ENCODE peak calls at places on chromosome 14, in five cellular contexts. L is psoas muscle, Q is caudate nucleus, J is upper lobe of right lung, T is RWPE1. K is an unnamed sample.

GRCh38 chr14:63297387-63297786 is 21.3 kb downstream of the GPHB5 start:
- DNase-seq in L (no peak), T (no peak), Q (no peak), J (no peak), K (no peak)

GRCh38 chr14:100083706-100084105 is 18.5 kb downstream of the EVL start:
- DNase-seq in J (no peak), Q (no peak), T (peak), L (no peak), K (peak)

GRCh38 chr14:94449930-94450329 is 2.7 kb downstream of the SERPINA11 start:
- DNase-seq in Q (no peak), L (no peak), J (no peak), T (no peak), K (no peak)

GRCh38 chr14:22471545-22472121 is 117.4 kb downstream of the DAD1 start:
- DNase-seq in Q (no peak), J (peak), T (peak), L (no peak), K (no peak)

GRCh38 chr14:37447883-37448391 is 147.1 kb downstream of the FOXA1 start:
- DNase-seq in T (peak), L (no peak), J (no peak), Q (no peak), K (no peak)

GRCh38 chr14:60014402-60014801 is 77.3 kb upstream of the PCNX4 start:
- DNase-seq in L (no peak), T (no peak), Q (no peak), J (no peak), K (no peak)

GRCh38 chr14:100807496-100807895 is 18.4 kb upstream of the MEG3 start:
- DNase-seq in Q (no peak), J (no peak), T (no peak), L (no peak), K (no peak)

GRCh38 chr14:37021406-37021805 is 151.0 kb downstream of the SLC25A21 start:
- DNase-seq in L (no peak), Q (no peak), J (no peak), T (no peak), K (no peak)

GRCh38 chr14:39023939-39024871 is 78.8 kb downstream of the SEC23A start:
- DNase-seq in J (no peak), Q (no peak), L (no peak), T (no peak), K (no peak)

GRCh38 chr14:81157431-81157830 is 63.3 kb downstream of the GTF2A1 start:
- DNase-seq in J (no peak), L (no peak), T (no peak), Q (no peak), K (no peak)

GRCh38 chr14:74240794-74241610 is 1.8 kb downstream of the VSX2 start:
- DNase-seq in Q (no peak), L (no peak), T (no peak), J (no peak), K (no peak)

GRCh38 chr14:74219277-74219676 is 20.0 kb upstream of the VSX2 start:
- DNase-seq in J (no peak), T (no peak), Q (no peak), L (no peak), K (no peak)

GRCh38 chr14:64566651-64567122 is 16.9 kb downstream of the PPP1R36 start:
- DNase-seq in T (no peak), L (no peak), J (no peak), Q (no peak), K (no peak)

GRCh38 chr14:57486767-57487379 is 6.8 kb downstream of the CCDC198 start:
- DNase-seq in Q (no peak), T (peak), L (no peak), J (no peak), K (no peak)

GRCh38 chr14:73777420-73777819 is 63.2 kb upstream of the PNMA1 start:
- DNase-seq in T (no peak), L (no peak), J (no peak), Q (no peak), K (no peak)

GRCh38 chr14:77276959-77277358 is 6.0 kb upstream of the NGB start:
- DNase-seq in T (no peak), Q (no peak), J (no peak), L (no peak), K (no peak)

GRCh38 chr14:54219281-54220121 is 177.3 kb upstream of the CDKN3 start:
- DNase-seq in L (no peak), Q (no peak), T (no peak), J (no peak), K (no peak)

GRCh38 chr14:76091036-76091435 is 60.7 kb upstream of the GPATCH2L start:
- DNase-seq in T (no peak), Q (no peak), J (no peak), L (peak), K (no peak)

GRCh38 chr14:104754213-104754851 is 1.4 kb downstream of the SIVA1 start:
- DNase-seq in Q (no peak), J (no peak), L (no peak), T (no peak), K (no peak)
- H3K27ac ChIP-seq in Q (no peak), J (peak), L (peak), T (peak), K (peak)

GRCh38 chr14:92990456-92991430 is 67.8 kb downstream of the CHGA start:
- DNase-seq in J (no peak), L (no peak), T (no peak), Q (no peak), K (no peak)
- H3K27ac ChIP-seq in J (no peak), L (no peak), T (no peak), Q (peak), K (no peak)

GRCh38 chr14:50308363-50308762 is 3.7 kb downstream of the L2HGDH start:
- DNase-seq in J (no peak), T (no peak), L (no peak), Q (no peak), K (no peak)
- H3K27ac ChIP-seq in J (no peak), T (no peak), L (no peak), Q (no peak), K (no peak)

GRCh38 chr14:92786427-92786756 is 7.7 kb upstream of the GOLGA5 start:
- DNase-seq in J (no peak), T (no peak), Q (no peak), L (no peak), K (no peak)
- H3K27ac ChIP-seq in J (no peak), T (no peak), Q (no peak), L (no peak), K (no peak)

DNA sequence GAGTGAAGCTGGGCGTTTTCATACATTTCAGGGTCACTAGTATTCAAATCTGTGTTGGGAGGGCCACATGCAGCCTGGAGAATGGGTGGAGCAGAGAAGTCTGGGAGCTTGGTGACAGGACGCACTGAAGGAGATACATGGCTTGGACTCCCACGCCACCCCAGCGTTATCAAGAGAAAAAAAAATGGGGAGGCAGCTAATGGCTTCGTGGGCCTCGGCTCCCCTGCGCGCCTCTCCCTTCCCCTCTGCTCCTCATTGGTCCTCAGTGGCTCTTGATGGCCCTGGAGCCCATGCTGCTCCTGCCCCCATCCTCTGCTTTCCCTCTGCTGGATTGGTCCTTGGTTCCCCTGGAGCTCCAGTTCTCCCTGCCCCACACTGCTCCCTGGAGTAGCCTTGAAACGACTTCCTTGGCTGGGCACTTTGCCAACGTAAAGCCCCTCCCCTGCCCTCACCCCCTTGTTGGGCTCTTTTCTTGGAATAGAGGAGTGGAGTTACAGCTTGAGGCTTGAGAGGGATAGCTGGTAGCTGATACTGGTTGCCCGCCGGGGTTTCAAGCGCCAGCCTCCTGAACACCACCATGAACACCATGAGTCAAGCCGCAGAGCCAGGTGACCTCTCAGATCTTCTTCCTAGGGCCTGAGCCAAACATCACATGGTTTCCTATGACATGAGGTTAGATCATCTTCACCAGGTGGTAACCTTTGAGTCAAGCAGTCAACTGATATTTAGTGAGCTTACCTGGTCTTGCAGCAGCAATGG is 139.7 kb downstream of the PRKCH start:
- DNase-seq in J (no peak), T (peak), Q (no peak), L (no peak), K (peak)
- H3K27ac ChIP-seq in J (no peak), T (peak), Q (no peak), L (no peak), K (peak)

GRCh38 chr14:68471964-68472508 is 320.8 kb downstream of the ZFP36L1 start:
- DNase-seq in J (no peak), T (no peak), L (no peak), Q (no peak), K (no peak)
- H3K27ac ChIP-seq in J (no peak), T (peak), L (no peak), Q (no peak), K (no peak)

GRCh38 chr14:91405724-91406435 is 11.7 kb downstream of the CCDC88C start:
- DNase-seq in T (no peak), Q (no peak), L (no peak), J (no peak), K (no peak)
- H3K27ac ChIP-seq in T (peak), Q (peak), L (no peak), J (peak), K (peak)

GRCh38 chr14:56055521-56055920 is 62.7 kb upstream of the PELI2 start:
- DNase-seq in T (no peak), Q (no peak), J (no peak), L (no peak), K (no peak)

GRCh38 chr14:56057071-56057865 is 60.9 kb upstream of the PELI2 start:
- DNase-seq in L (no peak), T (no peak), J (no peak), Q (no peak), K (no peak)

GRCh38 chr14:56059054-56059453 is 59.2 kb upstream of the PELI2 start:
- DNase-seq in T (no peak), J (no peak), L (no peak), Q (no peak), K (no peak)

GRCh38 chr14:56061051-56061450 is 57.2 kb upstream of the PELI2 start:
- DNase-seq in J (no peak), Q (no peak), L (no peak), T (no peak), K (no peak)

GRCh38 chr14:56056031-56056430 is 62.2 kb upstream of the PELI2 start:
- DNase-seq in T (no peak), J (no peak), Q (no peak), L (no peak), K (no peak)
- H3K27ac ChIP-seq in T (no peak), J (no peak), Q (peak), L (no peak), K (no peak)

DNA sequence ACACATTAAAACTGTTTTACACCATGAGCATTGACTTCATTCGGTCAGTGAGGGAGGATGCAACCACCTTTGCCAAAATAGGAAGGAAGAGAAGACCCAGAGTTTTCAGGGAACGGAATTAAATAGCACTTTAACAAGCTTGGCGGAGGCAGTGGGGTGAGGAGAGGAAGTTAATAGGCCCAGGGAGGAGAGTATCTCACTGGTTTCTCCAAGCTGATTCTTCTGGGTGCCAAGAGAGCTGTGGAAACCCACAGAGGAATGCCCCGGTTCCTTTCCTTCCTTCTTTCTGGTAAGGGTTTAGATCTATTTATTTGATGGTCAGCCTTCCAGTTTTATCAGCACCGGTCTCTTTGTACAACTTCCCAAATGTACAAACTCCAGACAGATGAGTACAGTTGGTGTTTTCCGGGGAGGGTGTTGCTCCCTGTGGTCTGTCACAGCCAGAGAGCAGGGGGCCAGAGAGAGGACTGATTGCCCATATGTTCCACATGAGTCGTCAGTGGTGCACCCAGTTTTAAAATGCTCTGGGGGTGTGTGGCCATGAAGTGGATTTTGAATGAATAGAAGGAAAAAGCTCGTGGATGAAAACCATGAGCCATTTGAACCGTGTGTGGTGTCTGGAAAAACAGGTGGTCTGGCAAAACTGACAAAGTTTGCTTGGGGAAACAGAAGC is 26.5 kb downstream of the PRKCH start:
- DNase-seq in L (no peak), T (no peak), Q (no peak), J (no peak), K (no peak)
- H3K27ac ChIP-seq in L (peak), T (no peak), Q (no peak), J (peak), K (peak)

GRCh38 chr14:20904393-20905029 is 13.3 kb downstream of the RNASE3 start:
- DNase-seq in Q (no peak), T (no peak), J (no peak), L (no peak), K (no peak)

GRCh38 chr14:20907214-20907613 is 16.0 kb downstream of the RNASE3 start:
- DNase-seq in J (no peak), Q (no peak), L (no peak), T (no peak), K (no peak)

DNA sequence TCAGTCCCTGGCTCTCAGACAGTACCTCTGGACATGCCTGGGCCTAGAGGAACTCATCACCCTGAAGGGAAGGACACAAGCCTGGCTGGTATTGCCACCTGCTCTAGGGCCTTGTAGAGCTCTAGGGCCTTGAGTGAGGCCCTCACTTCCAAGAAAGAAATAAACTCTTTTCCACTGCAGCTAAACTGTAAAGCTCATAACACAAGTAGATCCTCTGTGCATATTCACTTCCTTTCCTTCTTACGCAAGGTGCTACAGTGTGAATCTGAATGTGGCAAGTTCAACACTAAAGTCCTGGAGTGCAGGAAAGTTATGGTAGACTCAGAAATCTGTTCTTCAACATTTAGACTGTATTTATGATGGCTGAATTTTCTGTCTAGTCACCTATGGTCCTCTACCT is 14.5 kb downstream of the RNASE3 start:
- DNase-seq in Q (no peak), L (no peak), T (no peak), J (no peak), K (no peak)
- H3K27ac ChIP-seq in Q (no peak), L (no peak), T (no peak), J (no peak), K (no peak)

K was measured in CD4-positive, alpha-beta memory T cell.